ENCODE peak calls at places on chromosome 10, in six cellular contexts. One of them, this sample, is unnamed.

GRCh38 chr10:22925088-22925487 is 2.8 kb upstream of the ARMC3 start:
- DNase-seq in IMR-90: no peak
- DNase-seq in neuronal stem cell: no peak
- DNase-seq in H9: no peak
- DNase-seq in H1: no peak
- DNase-seq in mesenchymal stem cell: no peak
- DNase-seq in this sample: no peak

GRCh38 chr10:4826788-4827324 is 849 bp downstream of the AKR1E2 start:
- DNase-seq in IMR-90: no peak
- DNase-seq in neuronal stem cell: no peak
- DNase-seq in H9: no peak
- DNase-seq in H1: no peak
- DNase-seq in mesenchymal stem cell: no peak
- DNase-seq in this sample: no peak

GRCh38 chr10:15742831-15743230 is 23.1 kb upstream of the ITGA8 start:
- DNase-seq in IMR-90: no peak
- DNase-seq in neuronal stem cell: no peak
- DNase-seq in H9: no peak
- DNase-seq in H1: no peak
- DNase-seq in mesenchymal stem cell: no peak
- DNase-seq in this sample: no peak

GRCh38 chr10:11145498-11145855 is 127.8 kb downstream of the CELF2 start:
- DNase-seq in IMR-90: no peak
- DNase-seq in neuronal stem cell: no peak
- DNase-seq in H9: no peak
- DNase-seq in H1: no peak
- DNase-seq in mesenchymal stem cell: peak
- DNase-seq in this sample: no peak

GRCh38 chr10:79206300-79207095 is 137.7 kb downstream of the ZMIZ1 start:
- DNase-seq in IMR-90: no peak
- DNase-seq in neuronal stem cell: no peak
- DNase-seq in H9: no peak
- DNase-seq in H1: no peak
- DNase-seq in mesenchymal stem cell: no peak
- DNase-seq in this sample: no peak

GRCh38 chr10:93186631-93187030 is 112.9 kb downstream of the CYP26A1 start:
- DNase-seq in IMR-90: no peak
- DNase-seq in neuronal stem cell: no peak
- DNase-seq in H9: no peak
- DNase-seq in H1: no peak
- DNase-seq in mesenchymal stem cell: no peak
- DNase-seq in this sample: no peak

GRCh38 chr10:93819520-93819919 is 61.8 kb downstream of the LGI1 start:
- DNase-seq in IMR-90: no peak
- DNase-seq in neuronal stem cell: no peak
- DNase-seq in H9: no peak
- DNase-seq in H1: no peak
- DNase-seq in mesenchymal stem cell: no peak
- DNase-seq in this sample: no peak

GRCh38 chr10:47245731-47246350 is 54.2 kb upstream of the GDF10 start:
- DNase-seq in IMR-90: no peak
- DNase-seq in neuronal stem cell: no peak
- DNase-seq in H9: peak
- DNase-seq in H1: no peak
- DNase-seq in mesenchymal stem cell: no peak
- DNase-seq in this sample: no peak

GRCh38 chr10:17001961-17002749 is 127.5 kb downstream of the CUBN start:
- DNase-seq in IMR-90: peak
- DNase-seq in neuronal stem cell: no peak
- DNase-seq in H9: no peak
- DNase-seq in H1: no peak
- DNase-seq in mesenchymal stem cell: peak
- DNase-seq in this sample: peak

GRCh38 chr10:124992462-124993344 is 50.8 kb downstream of the ZRANB1 start:
- DNase-seq in IMR-90: peak
- DNase-seq in neuronal stem cell: peak
- DNase-seq in H9: peak
- DNase-seq in H1: no peak
- DNase-seq in mesenchymal stem cell: peak
- DNase-seq in this sample: peak

GRCh38 chr10:131113892-131114291 is 197.6 kb downstream of the TCERG1L start:
- DNase-seq in IMR-90: no peak
- DNase-seq in neuronal stem cell: no peak
- DNase-seq in H9: no peak
- DNase-seq in H1: no peak
- DNase-seq in mesenchymal stem cell: no peak
- DNase-seq in this sample: no peak

GRCh38 chr10:70368774-70369482 is 13.5 kb downstream of the LRRC20 start:
- DNase-seq in IMR-90: no peak
- DNase-seq in neuronal stem cell: no peak
- DNase-seq in H9: peak
- DNase-seq in H1: no peak
- DNase-seq in mesenchymal stem cell: no peak
- DNase-seq in this sample: no peak

GRCh38 chr10:122162566-122163181 is 108.4 kb upstream of the BTBD16 start:
- DNase-seq in IMR-90: no peak
- DNase-seq in neuronal stem cell: peak
- DNase-seq in H9: no peak
- DNase-seq in H1: no peak
- DNase-seq in mesenchymal stem cell: peak
- DNase-seq in this sample: no peak

GRCh38 chr10:8967004-8967530 is 912.6 kb downstream of the GATA3 start:
- DNase-seq in IMR-90: no peak
- DNase-seq in neuronal stem cell: no peak
- DNase-seq in H9: no peak
- DNase-seq in H1: no peak
- DNase-seq in mesenchymal stem cell: no peak
- DNase-seq in this sample: no peak

GRCh38 chr10:100621360-100622205 is 85.8 kb downstream of the HIF1AN start:
- DNase-seq in IMR-90: peak
- DNase-seq in neuronal stem cell: no peak
- DNase-seq in H9: no peak
- DNase-seq in H1: no peak
- DNase-seq in mesenchymal stem cell: no peak
- DNase-seq in this sample: no peak

GRCh38 chr10:16891375-16892313 is 74.4 kb upstream of the RSU1 start:
- DNase-seq in IMR-90: peak
- DNase-seq in neuronal stem cell: peak
- DNase-seq in H9: peak
- DNase-seq in H1: peak
- DNase-seq in mesenchymal stem cell: peak
- DNase-seq in this sample: peak

GRCh38 chr10:3935933-3936359 is 150.9 kb upstream of the KLF6 start:
- DNase-seq in IMR-90: no peak
- DNase-seq in neuronal stem cell: no peak
- DNase-seq in H9: no peak
- DNase-seq in H1: no peak
- DNase-seq in mesenchymal stem cell: peak
- DNase-seq in this sample: no peak

GRCh38 chr10:1754506-1755177 is 17.3 kb upstream of the ADARB2 start:
- DNase-seq in IMR-90: no peak
- DNase-seq in neuronal stem cell: peak
- DNase-seq in H9: peak
- DNase-seq in H1: no peak
- DNase-seq in mesenchymal stem cell: no peak
- DNase-seq in this sample: peak

DNA sequence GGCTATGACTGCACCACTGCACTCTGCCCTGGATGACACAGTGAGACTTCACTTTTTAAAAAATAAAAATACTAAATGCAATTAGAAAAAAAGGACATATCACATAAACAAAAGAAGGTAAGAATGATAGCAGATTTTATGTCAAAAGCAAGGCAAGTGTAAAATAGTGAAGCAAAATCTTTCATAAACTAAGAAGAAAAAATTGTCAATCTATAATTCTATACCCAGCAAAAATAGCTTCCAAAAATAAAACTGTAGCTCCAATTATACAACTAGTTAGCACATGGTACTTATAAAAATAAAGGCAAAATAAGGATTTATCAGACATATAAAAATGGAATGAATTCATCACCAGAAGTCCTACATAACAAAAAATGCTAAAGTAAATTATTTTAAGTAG is 85.4 kb upstream of the SVIL start:
- DNase-seq in IMR-90: no peak
- DNase-seq in neuronal stem cell: no peak
- DNase-seq in H9: no peak
- DNase-seq in H1: no peak
- DNase-seq in mesenchymal stem cell: no peak
- DNase-seq in this sample: no peak
- H2BK120ac ChIP-seq in IMR-90: no peak
- H2BK120ac ChIP-seq in neuronal stem cell: no peak
- H2BK120ac ChIP-seq in H9: no peak
- H2BK120ac ChIP-seq in H1: no peak
- H2BK120ac ChIP-seq in mesenchymal stem cell: no peak
- H2BK120ac ChIP-seq in this sample: no peak

GRCh38 chr10:72297968-72298773 is 24.4 kb downstream of the DDIT4 start:
- DNase-seq in IMR-90: peak
- DNase-seq in neuronal stem cell: peak
- DNase-seq in H9: peak
- DNase-seq in H1: peak
- DNase-seq in mesenchymal stem cell: peak
- DNase-seq in this sample: peak

GRCh38 chr10:72292223-72292691 is 18.5 kb downstream of the DDIT4 start:
- DNase-seq in IMR-90: no peak
- DNase-seq in neuronal stem cell: no peak
- DNase-seq in H9: no peak
- DNase-seq in H1: no peak
- DNase-seq in mesenchymal stem cell: no peak
- DNase-seq in this sample: no peak

GRCh38 chr10:72295330-72295910 is 21.7 kb downstream of the DDIT4 start:
- DNase-seq in IMR-90: no peak
- DNase-seq in neuronal stem cell: no peak
- DNase-seq in H9: no peak
- DNase-seq in H1: no peak
- DNase-seq in mesenchymal stem cell: no peak
- DNase-seq in this sample: no peak

GRCh38 chr10:72298774-72299519 is 25.2 kb downstream of the DDIT4 start:
- DNase-seq in IMR-90: no peak
- DNase-seq in neuronal stem cell: no peak
- DNase-seq in H9: no peak
- DNase-seq in H1: no peak
- DNase-seq in mesenchymal stem cell: no peak
- DNase-seq in this sample: no peak

DNA sequence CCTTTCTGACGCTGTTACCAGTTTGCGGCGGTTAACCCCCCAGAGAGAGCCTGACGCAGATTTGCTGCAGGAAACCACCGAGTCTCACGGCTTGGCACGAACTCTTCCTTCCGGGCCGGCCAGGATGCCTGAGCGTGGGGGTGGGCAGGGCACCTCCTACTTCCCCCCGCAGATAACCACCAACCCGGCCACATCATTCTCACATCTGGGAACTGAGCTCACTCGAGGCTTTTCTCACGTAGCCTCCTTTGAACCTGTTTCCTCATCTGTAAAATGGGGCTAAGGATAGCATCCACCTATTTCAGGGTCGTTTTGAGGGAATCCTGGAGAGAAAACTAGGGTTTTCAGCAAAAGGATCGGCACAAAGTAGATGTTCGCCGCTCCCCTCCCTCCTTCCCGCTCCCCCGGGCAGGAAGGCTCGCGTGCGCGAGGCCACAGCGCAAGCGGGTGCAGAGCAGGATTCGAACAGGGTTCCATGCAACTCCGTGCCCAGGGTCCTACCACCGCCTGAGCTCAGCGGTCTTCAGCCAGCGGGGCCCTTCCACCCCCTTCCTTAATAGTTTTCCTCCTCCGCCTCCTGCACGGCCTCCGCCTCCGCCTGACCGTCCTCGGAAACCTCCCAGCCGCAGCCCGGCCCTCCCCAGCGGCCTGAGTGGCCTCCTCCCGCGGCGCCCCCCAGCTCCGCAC is 23.7 kb downstream of the DDIT4 start:
- DNase-seq in IMR-90: peak
- DNase-seq in neuronal stem cell: no peak
- DNase-seq in H9: no peak
- DNase-seq in H1: no peak
- DNase-seq in mesenchymal stem cell: peak
- DNase-seq in this sample: peak
- H3K27ac ChIP-seq in IMR-90: peak
- H3K27ac ChIP-seq in neuronal stem cell: peak
- H3K27ac ChIP-seq in H9: no peak
- H3K27ac ChIP-seq in H1: peak
- H3K27ac ChIP-seq in mesenchymal stem cell: peak
- H3K27ac ChIP-seq in this sample: no peak

GRCh38 chr10:63977329-63977923 is 456.2 kb downstream of the REEP3 start:
- DNase-seq in IMR-90: peak
- DNase-seq in neuronal stem cell: peak
- DNase-seq in H9: peak
- DNase-seq in H1: no peak
- DNase-seq in mesenchymal stem cell: peak
- DNase-seq in this sample: peak

GRCh38 chr10:63972949-63973827 is 452.0 kb downstream of the REEP3 start:
- DNase-seq in IMR-90: no peak
- DNase-seq in neuronal stem cell: no peak
- DNase-seq in H9: peak
- DNase-seq in H1: no peak
- DNase-seq in mesenchymal stem cell: no peak
- DNase-seq in this sample: no peak

DNA sequence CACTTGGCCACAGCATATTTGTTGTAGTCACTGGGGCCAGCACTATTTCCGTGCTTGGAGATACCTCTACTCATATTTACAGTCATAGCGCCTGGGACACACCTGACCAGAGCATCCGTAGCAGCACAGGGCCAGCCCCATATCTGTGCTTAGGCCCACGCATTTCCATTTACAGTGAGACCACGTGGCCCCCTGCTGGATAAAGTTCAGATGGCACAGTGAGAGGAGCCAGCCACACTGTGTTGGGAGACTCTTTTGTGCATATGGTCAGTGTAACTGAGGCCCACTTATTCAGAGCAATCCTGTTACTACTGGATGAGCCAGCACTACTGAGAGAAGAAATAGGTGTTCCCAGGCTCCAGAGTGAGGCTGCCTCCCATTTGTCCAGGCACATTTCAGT is 455.3 kb downstream of the REEP3 start:
- DNase-seq in IMR-90: peak
- DNase-seq in neuronal stem cell: peak
- DNase-seq in H9: peak
- DNase-seq in H1: no peak
- DNase-seq in mesenchymal stem cell: peak
- DNase-seq in this sample: peak
- H2BK15ac ChIP-seq in IMR-90: no peak
- H2BK15ac ChIP-seq in neuronal stem cell: no peak
- H2BK15ac ChIP-seq in H9: no peak
- H2BK15ac ChIP-seq in H1: no peak
- H2BK15ac ChIP-seq in mesenchymal stem cell: no peak
- H2BK15ac ChIP-seq in this sample: no peak

DNA sequence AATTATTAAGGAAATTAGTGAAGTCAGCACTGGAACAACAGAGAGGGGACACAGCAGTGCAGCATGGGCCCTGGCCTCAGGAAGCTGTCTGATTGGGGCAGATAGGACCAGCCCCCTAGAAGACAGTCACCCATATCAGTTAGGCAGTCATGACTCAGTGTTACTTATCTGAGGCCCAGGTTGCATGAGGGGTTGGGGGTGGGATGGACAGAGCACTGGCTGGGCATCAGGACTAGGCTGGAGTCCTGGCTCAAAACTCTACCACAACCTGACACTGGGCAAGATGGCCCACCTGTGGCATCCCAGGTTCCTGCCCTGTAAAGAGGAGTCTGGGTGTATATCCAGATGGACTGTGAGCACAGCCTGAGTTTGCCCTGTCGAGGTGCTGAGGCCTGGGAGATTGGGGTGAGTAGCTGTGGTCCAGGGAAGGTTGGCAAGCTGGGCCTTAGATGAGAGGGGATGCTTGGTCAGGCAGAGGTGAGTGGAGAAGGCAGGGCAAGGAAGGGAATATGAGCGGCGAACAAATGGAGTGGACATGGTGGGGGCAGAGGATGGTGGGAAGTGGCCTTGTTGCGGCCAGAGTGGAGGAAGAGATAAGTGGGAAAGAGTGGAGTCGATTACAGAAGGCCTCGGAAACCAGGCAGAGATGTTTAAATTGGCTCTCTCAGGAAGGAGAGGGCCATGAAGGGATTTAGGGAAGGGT is 37.5 kb downstream of the HK1 start:
- DNase-seq in IMR-90: peak
- DNase-seq in neuronal stem cell: no peak
- DNase-seq in H9: no peak
- DNase-seq in H1: no peak
- DNase-seq in mesenchymal stem cell: peak
- DNase-seq in this sample: no peak
- H2BK120ac ChIP-seq in IMR-90: no peak
- H2BK120ac ChIP-seq in neuronal stem cell: no peak
- H2BK120ac ChIP-seq in H9: no peak
- H2BK120ac ChIP-seq in H1: no peak
- H2BK120ac ChIP-seq in mesenchymal stem cell: peak
- H2BK120ac ChIP-seq in this sample: no peak